ENCODE peak calls at places on chromosomes 2 and 18, in four cellular contexts. One of them, this sample, is unnamed.

GRCh38 chr2:24658531-24659202 is 134.5 kb downstream of the PTRHD1 start:
- DNase-seq in tibial artery: no peak
- DNase-seq in activated CD4-positive, alpha-beta memory T cell treated with anti-CD3 and anti-CD28 coated beads, Interleukin-2, amount 10 ng/mL, durations not matched to agents 7 days and 5 days: no peak
- DNase-seq in GDM1: no peak
- DNase-seq in this sample: no peak

GRCh38 chr2:627926-628560 is 49.2 kb downstream of the TMEM18 start:
- DNase-seq in activated CD4-positive, alpha-beta memory T cell treated with anti-CD3 and anti-CD28 coated beads, Interleukin-2, amount 10 ng/mL, durations not matched to agents 7 days and 5 days: no peak
- DNase-seq in GDM1: no peak
- DNase-seq in tibial artery: no peak
- DNase-seq in this sample: no peak

GRCh38 chr2:239826376-239826775 is 198.8 kb downstream of the NDUFA10 start:
- DNase-seq in GDM1: no peak
- DNase-seq in tibial artery: peak
- DNase-seq in activated CD4-positive, alpha-beta memory T cell treated with anti-CD3 and anti-CD28 coated beads, Interleukin-2, amount 10 ng/mL, durations not matched to agents 7 days and 5 days: no peak
- DNase-seq in this sample: peak

GRCh38 chr2:43576983-43577892 is 18.6 kb downstream of the THADA start:
- DNase-seq in GDM1: peak
- DNase-seq in activated CD4-positive, alpha-beta memory T cell treated with anti-CD3 and anti-CD28 coated beads, Interleukin-2, amount 10 ng/mL, durations not matched to agents 7 days and 5 days: peak
- DNase-seq in tibial artery: no peak
- DNase-seq in this sample: no peak

GRCh38 chr2:725464-725863 is 48.3 kb upstream of the TMEM18 start:
- DNase-seq in GDM1: no peak
- DNase-seq in activated CD4-positive, alpha-beta memory T cell treated with anti-CD3 and anti-CD28 coated beads, Interleukin-2, amount 10 ng/mL, durations not matched to agents 7 days and 5 days: no peak
- DNase-seq in tibial artery: no peak
- DNase-seq in this sample: no peak

GRCh38 chr2:233338046-233338445 is 16.2 kb upstream of the DGKD start:
- DNase-seq in activated CD4-positive, alpha-beta memory T cell treated with anti-CD3 and anti-CD28 coated beads, Interleukin-2, amount 10 ng/mL, durations not matched to agents 7 days and 5 days: no peak
- DNase-seq in tibial artery: peak
- DNase-seq in GDM1: no peak
- DNase-seq in this sample: peak

GRCh38 chr2:96359866-96360265 is 24.3 kb downstream of the NCAPH start:
- DNase-seq in GDM1: no peak
- DNase-seq in tibial artery: no peak
- DNase-seq in activated CD4-positive, alpha-beta memory T cell treated with anti-CD3 and anti-CD28 coated beads, Interleukin-2, amount 10 ng/mL, durations not matched to agents 7 days and 5 days: no peak
- DNase-seq in this sample: no peak

GRCh38 chr2:15177103-15177502 is 384.0 kb downstream of the NBAS start:
- DNase-seq in activated CD4-positive, alpha-beta memory T cell treated with anti-CD3 and anti-CD28 coated beads, Interleukin-2, amount 10 ng/mL, durations not matched to agents 7 days and 5 days: peak
- DNase-seq in tibial artery: no peak
- DNase-seq in GDM1: no peak
- DNase-seq in this sample: no peak

GRCh38 chr2:131493199-131494018 is 1.2 kb upstream of the MZT2A start:
- DNase-seq in GDM1: no peak
- DNase-seq in tibial artery: no peak
- DNase-seq in activated CD4-positive, alpha-beta memory T cell treated with anti-CD3 and anti-CD28 coated beads, Interleukin-2, amount 10 ng/mL, durations not matched to agents 7 days and 5 days: no peak
- DNase-seq in this sample: no peak

GRCh38 chr2:179422037-179422643 is 157.5 kb upstream of the SESTD1 start:
- DNase-seq in activated CD4-positive, alpha-beta memory T cell treated with anti-CD3 and anti-CD28 coated beads, Interleukin-2, amount 10 ng/mL, durations not matched to agents 7 days and 5 days: peak
- DNase-seq in GDM1: peak
- DNase-seq in tibial artery: peak
- DNase-seq in this sample: peak

GRCh38 chr2:178912416-178913056 is 105.3 kb upstream of the TTN start:
- DNase-seq in GDM1: no peak
- DNase-seq in activated CD4-positive, alpha-beta memory T cell treated with anti-CD3 and anti-CD28 coated beads, Interleukin-2, amount 10 ng/mL, durations not matched to agents 7 days and 5 days: no peak
- DNase-seq in tibial artery: no peak
- DNase-seq in this sample: no peak

GRCh38 chr2:155494744-155495143 is 796.2 kb downstream of the KCNJ3 start:
- DNase-seq in activated CD4-positive, alpha-beta memory T cell treated with anti-CD3 and anti-CD28 coated beads, Interleukin-2, amount 10 ng/mL, durations not matched to agents 7 days and 5 days: no peak
- DNase-seq in tibial artery: no peak
- DNase-seq in GDM1: no peak
- DNase-seq in this sample: no peak

GRCh38 chr2:72271766-72272615 is 124.3 kb upstream of the CYP26B1 start:
- DNase-seq in activated CD4-positive, alpha-beta memory T cell treated with anti-CD3 and anti-CD28 coated beads, Interleukin-2, amount 10 ng/mL, durations not matched to agents 7 days and 5 days: no peak
- DNase-seq in GDM1: no peak
- DNase-seq in tibial artery: no peak
- DNase-seq in this sample: no peak

GRCh38 chr2:200677161-200677560 is 91.3 kb downstream of the AOX1 start:
- DNase-seq in tibial artery: no peak
- DNase-seq in GDM1: no peak
- DNase-seq in activated CD4-positive, alpha-beta memory T cell treated with anti-CD3 and anti-CD28 coated beads, Interleukin-2, amount 10 ng/mL, durations not matched to agents 7 days and 5 days: no peak
- DNase-seq in this sample: no peak

GRCh38 chr2:172248381-172249173 is 145.9 kb upstream of the DLX2 start:
- DNase-seq in activated CD4-positive, alpha-beta memory T cell treated with anti-CD3 and anti-CD28 coated beads, Interleukin-2, amount 10 ng/mL, durations not matched to agents 7 days and 5 days: no peak
- DNase-seq in tibial artery: no peak
- DNase-seq in GDM1: no peak
- DNase-seq in this sample: no peak

GRCh38 chr2:141384676-141385075 is 746.1 kb downstream of the LRP1B start:
- DNase-seq in activated CD4-positive, alpha-beta memory T cell treated with anti-CD3 and anti-CD28 coated beads, Interleukin-2, amount 10 ng/mL, durations not matched to agents 7 days and 5 days: no peak
- DNase-seq in tibial artery: no peak
- DNase-seq in GDM1: no peak
- DNase-seq in this sample: no peak

GRCh38 chr2:207258191-207258991 is 92.6 kb upstream of the KLF7 start:
- DNase-seq in tibial artery: peak
- DNase-seq in GDM1: peak
- DNase-seq in activated CD4-positive, alpha-beta memory T cell treated with anti-CD3 and anti-CD28 coated beads, Interleukin-2, amount 10 ng/mL, durations not matched to agents 7 days and 5 days: no peak
- DNase-seq in this sample: no peak

GRCh38 chr2:63044360-63045327 is 6.0 kb upstream of the OTX1 start:
- DNase-seq in GDM1: no peak
- DNase-seq in activated CD4-positive, alpha-beta memory T cell treated with anti-CD3 and anti-CD28 coated beads, Interleukin-2, amount 10 ng/mL, durations not matched to agents 7 days and 5 days: no peak
- DNase-seq in tibial artery: no peak
- DNase-seq in this sample: no peak

GRCh38 chr2:222774941-222775340 is 85.9 kb upstream of the ACSL3 start:
- DNase-seq in activated CD4-positive, alpha-beta memory T cell treated with anti-CD3 and anti-CD28 coated beads, Interleukin-2, amount 10 ng/mL, durations not matched to agents 7 days and 5 days: no peak
- DNase-seq in tibial artery: no peak
- DNase-seq in GDM1: no peak
- DNase-seq in this sample: no peak

GRCh38 chr2:27379383-27379839 is 1.1 kb downstream of the ZNF513 start:
- DNase-seq in GDM1: no peak
- DNase-seq in activated CD4-positive, alpha-beta memory T cell treated with anti-CD3 and anti-CD28 coated beads, Interleukin-2, amount 10 ng/mL, durations not matched to agents 7 days and 5 days: no peak
- DNase-seq in tibial artery: no peak
- DNase-seq in this sample: no peak

GRCh38 chr18:62239475-62239874 is 52.4 kb downstream of the RELCH start:
- DNase-seq in activated CD4-positive, alpha-beta memory T cell treated with anti-CD3 and anti-CD28 coated beads, Interleukin-2, amount 10 ng/mL, durations not matched to agents 7 days and 5 days: no peak
- DNase-seq in tibial artery: no peak
- DNase-seq in GDM1: no peak
- DNase-seq in this sample: no peak

GRCh38 chr2:203594541-203594940 is 59.4 kb upstream of the RAPH1 start:
- DNase-seq in tibial artery: no peak
- DNase-seq in GDM1: no peak
- DNase-seq in activated CD4-positive, alpha-beta memory T cell treated with anti-CD3 and anti-CD28 coated beads, Interleukin-2, amount 10 ng/mL, durations not matched to agents 7 days and 5 days: no peak
- DNase-seq in this sample: no peak

GRCh38 chr18:59631583-59632181 is 65.5 kb downstream of the CCBE1 start:
- DNase-seq in GDM1: peak
- DNase-seq in activated CD4-positive, alpha-beta memory T cell treated with anti-CD3 and anti-CD28 coated beads, Interleukin-2, amount 10 ng/mL, durations not matched to agents 7 days and 5 days: no peak
- DNase-seq in tibial artery: no peak
- DNase-seq in this sample: no peak

GRCh38 chr2:217106650-217107014 is 246.8 kb upstream of the TNP1 start:
- DNase-seq in activated CD4-positive, alpha-beta memory T cell treated with anti-CD3 and anti-CD28 coated beads, Interleukin-2, amount 10 ng/mL, durations not matched to agents 7 days and 5 days: no peak
- DNase-seq in GDM1: no peak
- DNase-seq in tibial artery: no peak
- DNase-seq in this sample: no peak